ENCODE peak calls at places on chromosomes 12 and 14, in six cellular contexts. N, B, Q, F, E and C are unnamed samples.

GRCh38 chr12:131505561-131505960 is 205.3 kb upstream of the SFSWAP start:
- DNase-seq in B (no peak), F (no peak), Q (no peak), E (no peak), N (no peak), C (no peak)

GRCh38 chr14:28987516-28987915 is 220.9 kb downstream of the FOXG1 start:
- DNase-seq in E (no peak), N (no peak), B (no peak), Q (no peak), F (no peak), C (no peak)

GRCh38 chr14:100303179-100303578 is 3.1 kb downstream of the SLC25A29 start:
- DNase-seq in E (no peak), B (no peak), F (no peak), N (peak; percentile 55), Q (no peak), C (no peak)

GRCh38 chr12:50640321-50640939 is 123.5 kb upstream of the ATF1 start:
- DNase-seq in E (no peak), Q (no peak), F (no peak), B (no peak), N (no peak), C (no peak)

GRCh38 chr12:78085562-78086182 is 255.0 kb downstream of the NAV3 start:
- DNase-seq in E (no peak), Q (no peak), F (no peak), B (no peak), N (no peak), C (no peak)

GRCh38 chr12:124709722-124710656 is 142.6 kb upstream of the NCOR2 start:
- DNase-seq in E (no peak), F (no peak), N (no peak), B (no peak), Q (no peak), C (no peak)

GRCh38 chr12:132046561-132046960 is 96.8 kb downstream of the EP400 start:
- DNase-seq in E (no peak), F (no peak), N (no peak), Q (no peak), B (peak; percentile 20), C (no peak)

GRCh38 chr14:96261772-96262485 is 5.9 kb downstream of the BDKRB1 start:
- DNase-seq in Q (no peak), B (no peak), E (no peak), F (no peak), N (no peak), C (no peak)

GRCh38 chr12:20885552-20885951 is 75.0 kb downstream of the SLCO1B3 start:
- DNase-seq in N (no peak), E (no peak), Q (no peak), B (no peak), F (no peak), C (no peak)

GRCh38 chr14:64038857-64039542 is 186.2 kb downstream of the SYNE2 start:
- DNase-seq in Q (no peak), N (no peak), B (no peak), F (no peak), E (no peak), C (no peak)

GRCh38 chr12:81294325-81295190 is 216.7 kb downstream of the ACSS3 start:
- DNase-seq in E (no peak), F (no peak), Q (no peak), B (no peak), N (no peak), C (no peak)

GRCh38 chr12:116552750-116553383 is 6.3 kb upstream of the MAP1LC3B2 start:
- DNase-seq in Q (no peak), E (no peak), F (no peak), N (no peak), B (no peak), C (no peak)

GRCh38 chr12:68148261-68148951 is 11.1 kb downstream of the IFNG start:
- DNase-seq in N (peak; percentile 8), B (no peak), F (no peak), Q (no peak), E (no peak), C (no peak)

GRCh38 chr12:113808095-113808951 is 157.8 kb downstream of the RBM19 start:
- DNase-seq in F (no peak), B (no peak), N (no peak), E (peak; percentile 91), Q (no peak), C (no peak)

GRCh38 chr14:55077691-55078151 is 26.3 kb downstream of the MAPK1IP1L start:
- DNase-seq in B (no peak), E (peak; percentile 62), Q (no peak), N (no peak), F (peak; percentile 77), C (peak; percentile 87)

GRCh38 chr12:11949738-11950403 is 120.9 kb upstream of the BCL2L14 start:
- DNase-seq in B (no peak), Q (peak; percentile 16), N (no peak), E (no peak), F (no peak), C (peak; percentile 52)

DNA sequence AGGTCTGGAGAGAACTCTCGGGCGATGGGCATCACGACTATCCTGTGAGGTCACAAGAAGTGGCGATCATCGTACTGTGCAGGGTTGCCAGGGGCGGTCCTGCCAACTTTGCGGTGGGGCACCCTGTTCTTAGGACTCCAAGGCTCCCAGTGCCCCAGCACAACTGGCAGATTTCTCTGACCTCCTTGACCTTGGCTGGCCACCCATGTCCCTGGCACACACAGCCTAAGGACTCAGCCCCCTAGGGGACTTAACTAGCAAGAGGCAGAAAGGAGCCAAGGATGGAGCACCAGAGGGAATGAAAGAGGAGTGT is 13.6 kb downstream of the SLC48A1 start:
- DNase-seq in B (no peak), E (no peak), Q (no peak), F (no peak), N (no peak), C (no peak)
- TF ChIP-seq POLR2AphosphoS5 in B (no peak), E (no peak), Q (no peak), F (no peak), N (no peak), C (no peak)

GRCh38 chr14:22489247-22489551 is 99.8 kb downstream of the DAD1 start:
- DNase-seq in N (no peak), E (no peak), B (no peak), F (peak; percentile 20), Q (no peak), C (no peak)
- TF ChIP-seq POLR2AphosphoS5 in N (no peak), E (no peak), B (no peak), F (no peak), Q (no peak), C (no peak)

GRCh38 chr12:57237952-57238853 is 8.7 kb downstream of the SHMT2 start:
- DNase-seq in Q (no peak), F (peak; percentile 29), N (peak; percentile 74), B (peak; percentile 70), E (no peak), C (no peak)

GRCh38 chr12:57239587-57240068 is 10.1 kb downstream of the SHMT2 start:
- DNase-seq in Q (no peak), B (no peak), N (peak; percentile 44), E (no peak), F (no peak), C (no peak)

GRCh38 chr12:57240069-57240921 is 10.7 kb downstream of the STAC3 start:
- DNase-seq in B (peak; percentile 74), N (peak; percentile 67), Q (peak; percentile 43), E (no peak), F (peak; percentile 70), C (peak; percentile 48)

GRCh38 chr12:57237653-57237951 is 8.1 kb downstream of the SHMT2 start:
- DNase-seq in N (peak; percentile 9), F (no peak), E (no peak), Q (no peak), B (no peak), C (no peak)

GRCh38 chr12:57238854-57239554 is 9.5 kb downstream of the SHMT2 start:
- DNase-seq in F (peak; percentile 90), N (peak; percentile 94), B (peak; percentile 93), Q (peak; percentile 78), E (peak; percentile 68), C (peak; percentile 91)
- TF ChIP-seq POLR2AphosphoS5 in F (peak; percentile 62), N (peak; percentile 61), B (no peak), Q (peak; percentile 70), E (peak; percentile 36), C (no peak)

GRCh38 chr12:102498471-102498870 is 18.1 kb upstream of the IGF1 start:
- DNase-seq in Q (no peak), E (no peak), F (no peak), B (no peak), N (no peak), C (no peak)
- TF ChIP-seq POLR2AphosphoS5 in Q (no peak), E (no peak), F (no peak), B (no peak), N (no peak), C (no peak)

DNA sequence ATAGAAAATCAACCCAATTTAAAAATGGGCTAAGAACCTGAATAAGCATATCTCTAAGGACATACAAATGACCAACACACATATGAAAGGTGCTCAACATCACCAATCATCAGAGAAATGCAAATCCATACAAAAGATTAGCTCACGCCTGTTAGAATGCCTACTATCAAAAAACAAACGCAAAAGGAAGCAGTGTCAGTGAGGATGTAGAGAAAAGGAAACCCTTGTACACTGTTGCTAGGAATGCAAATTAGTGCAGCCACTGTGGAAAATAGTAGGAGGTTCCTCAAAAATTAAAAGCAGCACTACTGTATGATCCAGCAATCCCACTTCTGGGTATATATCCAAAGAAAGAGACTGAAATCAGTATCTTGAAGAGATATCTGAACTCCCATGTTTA is 133.0 kb downstream of the CPNE8 start:
- DNase-seq in F (no peak), N (no peak), B (no peak), E (no peak), Q (no peak), C (no peak)
- TF ChIP-seq POLR2AphosphoS5 in F (no peak), N (no peak), B (no peak), E (no peak), Q (no peak), C (no peak)

GRCh38 chr12:130016194-130016593 is 112.4 kb upstream of the TMEM132D start:
- DNase-seq in F (no peak), E (no peak), Q (no peak), N (no peak), B (no peak), C (no peak)
- TF ChIP-seq POLR2AphosphoS5 in F (no peak), E (no peak), Q (no peak), N (no peak), B (no peak), C (no peak)

DNA sequence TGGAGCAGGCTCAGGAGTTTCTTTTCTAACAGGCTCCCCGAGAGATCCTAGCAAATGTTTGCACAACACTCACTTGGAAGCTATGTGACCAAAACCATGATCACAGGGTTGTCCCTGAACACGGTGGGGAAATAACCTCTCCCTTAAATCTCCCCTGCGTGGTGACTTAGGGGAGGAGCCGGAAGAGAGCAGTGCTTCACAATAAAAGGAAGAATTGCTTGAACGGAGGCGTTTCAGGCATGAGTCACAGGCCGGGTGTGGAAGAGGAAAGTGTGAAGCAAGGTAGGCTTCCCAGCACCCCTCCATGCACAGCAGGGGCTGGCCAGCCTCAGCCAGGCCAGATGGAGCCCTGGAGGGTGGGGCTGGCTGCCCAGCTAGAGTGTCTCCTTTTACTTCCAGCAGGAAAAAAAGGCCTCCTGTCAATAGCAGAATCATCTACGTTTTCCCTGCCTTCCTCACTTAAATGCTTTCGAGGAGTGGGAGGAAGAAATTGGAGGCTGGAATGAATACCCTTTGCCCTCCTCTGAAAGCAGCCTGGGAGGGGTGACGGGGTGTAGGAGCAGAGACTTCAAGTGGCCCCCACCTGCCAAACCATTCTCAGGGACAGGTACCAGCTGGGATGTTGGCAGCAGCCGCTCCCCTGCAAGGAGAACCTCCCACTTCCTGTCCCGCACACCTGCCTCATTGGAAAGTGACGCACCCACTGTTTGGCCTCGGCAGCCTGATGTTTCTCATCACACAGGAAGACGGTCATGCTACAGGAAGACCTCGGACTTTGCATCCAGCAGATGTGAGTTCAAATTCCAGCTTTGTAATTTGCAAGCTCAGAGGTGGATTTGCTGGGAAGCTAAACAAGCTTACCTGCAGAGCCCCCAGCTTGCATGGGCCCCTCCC is 30.1 kb upstream of the PPP2R5C start:
- DNase-seq in F (peak; percentile 92), N (peak; percentile 46), B (peak; percentile 86), E (peak; percentile 90), Q (peak; percentile 74), C (peak; percentile 95)
- TF ChIP-seq POLR2AphosphoS5 in F (peak; percentile 87), N (no peak), B (no peak), E (peak; percentile 43), Q (peak; percentile 83), C (peak; percentile 75)

GRCh38 chr14:105165761-105166485 is 2.7 kb downstream of the JAG2 start:
- DNase-seq in F (no peak), B (no peak), N (no peak), E (no peak), Q (peak; percentile 59), C (no peak)
- TF ChIP-seq POLR2AphosphoS5 in F (no peak), B (no peak), N (no peak), E (no peak), Q (peak; percentile 55), C (no peak)